ENCODE peak calls at places on chromosomes 6 and 20, in six cellular contexts. One of them, this sample, is unnamed. For H3K9me3, the result is how much of the 10 kb centered on the place peaks cover.

GRCh38 chr20:4835244-4836177 is 113.8 kb downstream of the PRND start:
- DNase-seq in AG04450: no peak
- DNase-seq in spleen: no peak
- DNase-seq in left ventricle myocardium inferior: peak
- DNase-seq in suprapubic skin: no peak
- DNase-seq in CD8-positive, alpha-beta T cell: no peak
- DNase-seq in this sample: no peak

GRCh38 chr20:24632581-24632980 is 163.2 kb downstream of the SYNDIG1 start:
- DNase-seq in AG04450: no peak
- DNase-seq in spleen: no peak
- DNase-seq in left ventricle myocardium inferior: no peak
- DNase-seq in suprapubic skin: no peak
- DNase-seq in CD8-positive, alpha-beta T cell: no peak
- DNase-seq in this sample: no peak

GRCh38 chr6:139443226-139444112 is 69.0 kb upstream of the CITED2 start:
- DNase-seq in AG04450: peak
- DNase-seq in spleen: no peak
- DNase-seq in left ventricle myocardium inferior: no peak
- DNase-seq in suprapubic skin: no peak
- DNase-seq in CD8-positive, alpha-beta T cell: no peak
- DNase-seq in this sample: no peak

GRCh38 chr6:87574237-87574636 is 15.6 kb downstream of the RARS2 start:
- DNase-seq in AG04450: no peak
- DNase-seq in spleen: no peak
- DNase-seq in left ventricle myocardium inferior: no peak
- DNase-seq in suprapubic skin: no peak
- DNase-seq in CD8-positive, alpha-beta T cell: no peak
- DNase-seq in this sample: no peak

GRCh38 chr6:79617521-79617941 is 13.6 kb upstream of the SH3BGRL2 start:
- DNase-seq in AG04450: no peak
- DNase-seq in spleen: no peak
- DNase-seq in left ventricle myocardium inferior: no peak
- DNase-seq in suprapubic skin: no peak
- DNase-seq in CD8-positive, alpha-beta T cell: no peak
- DNase-seq in this sample: no peak

GRCh38 chr20:32918751-32919150 is 60.0 kb downstream of the EFCAB8 start:
- DNase-seq in AG04450: no peak
- DNase-seq in spleen: no peak
- DNase-seq in left ventricle myocardium inferior: no peak
- DNase-seq in suprapubic skin: peak
- DNase-seq in CD8-positive, alpha-beta T cell: no peak
- DNase-seq in this sample: no peak

GRCh38 chr6:148835920-148836441 is 89.2 kb downstream of the UST start:
- DNase-seq in AG04450: peak
- DNase-seq in spleen: no peak
- DNase-seq in left ventricle myocardium inferior: no peak
- DNase-seq in suprapubic skin: no peak
- DNase-seq in CD8-positive, alpha-beta T cell: no peak
- DNase-seq in this sample: no peak

GRCh38 chr6:17703256-17703694 is 3.5 kb downstream of the NUP153 start:
- DNase-seq in AG04450: peak
- DNase-seq in spleen: no peak
- DNase-seq in left ventricle myocardium inferior: no peak
- DNase-seq in suprapubic skin: no peak
- DNase-seq in CD8-positive, alpha-beta T cell: no peak
- DNase-seq in this sample: no peak

GRCh38 chr20:48791014-48791413 is 36.8 kb downstream of the PREX1 start:
- DNase-seq in AG04450: no peak
- DNase-seq in spleen: peak
- DNase-seq in left ventricle myocardium inferior: no peak
- DNase-seq in suprapubic skin: no peak
- DNase-seq in CD8-positive, alpha-beta T cell: no peak
- DNase-seq in this sample: no peak

GRCh38 chr6:46651766-46652165 is 852 bp downstream of the CYP39A1 start:
- DNase-seq in AG04450: no peak
- DNase-seq in spleen: no peak
- DNase-seq in left ventricle myocardium inferior: no peak
- DNase-seq in suprapubic skin: no peak
- DNase-seq in CD8-positive, alpha-beta T cell: no peak
- DNase-seq in this sample: no peak

GRCh38 chr6:103367212-103367611 is 1492.5 kb downstream of the HACE1 start:
- DNase-seq in AG04450: no peak
- DNase-seq in spleen: no peak
- DNase-seq in left ventricle myocardium inferior: no peak
- DNase-seq in suprapubic skin: no peak
- DNase-seq in CD8-positive, alpha-beta T cell: no peak
- DNase-seq in this sample: no peak

GRCh38 chr20:16518068-16518783 is 55.0 kb downstream of the KIF16B start:
- DNase-seq in AG04450: peak
- DNase-seq in spleen: no peak
- DNase-seq in left ventricle myocardium inferior: no peak
- DNase-seq in suprapubic skin: no peak
- DNase-seq in CD8-positive, alpha-beta T cell: no peak
- DNase-seq in this sample: no peak

GRCh38 chr6:95431637-95432228 is 145.6 kb upstream of the MANEA start:
- DNase-seq in AG04450: peak
- DNase-seq in spleen: no peak
- DNase-seq in left ventricle myocardium inferior: no peak
- DNase-seq in suprapubic skin: no peak
- DNase-seq in CD8-positive, alpha-beta T cell: no peak
- DNase-seq in this sample: no peak

GRCh38 chr20:10492844-10493243 is 57.7 kb downstream of the SLX4IP start:
- DNase-seq in AG04450: no peak
- DNase-seq in spleen: no peak
- DNase-seq in left ventricle myocardium inferior: no peak
- DNase-seq in suprapubic skin: no peak
- DNase-seq in CD8-positive, alpha-beta T cell: no peak
- DNase-seq in this sample: no peak
- H3K9me3 ChIP-seq in AG04450: under half
- H3K9me3 ChIP-seq in spleen: under half
- H3K9me3 ChIP-seq in left ventricle myocardium inferior: under half
- H3K9me3 ChIP-seq in suprapubic skin: under half
- H3K9me3 ChIP-seq in CD8-positive, alpha-beta T cell: under half
- H3K9me3 ChIP-seq in this sample: under half

DNA sequence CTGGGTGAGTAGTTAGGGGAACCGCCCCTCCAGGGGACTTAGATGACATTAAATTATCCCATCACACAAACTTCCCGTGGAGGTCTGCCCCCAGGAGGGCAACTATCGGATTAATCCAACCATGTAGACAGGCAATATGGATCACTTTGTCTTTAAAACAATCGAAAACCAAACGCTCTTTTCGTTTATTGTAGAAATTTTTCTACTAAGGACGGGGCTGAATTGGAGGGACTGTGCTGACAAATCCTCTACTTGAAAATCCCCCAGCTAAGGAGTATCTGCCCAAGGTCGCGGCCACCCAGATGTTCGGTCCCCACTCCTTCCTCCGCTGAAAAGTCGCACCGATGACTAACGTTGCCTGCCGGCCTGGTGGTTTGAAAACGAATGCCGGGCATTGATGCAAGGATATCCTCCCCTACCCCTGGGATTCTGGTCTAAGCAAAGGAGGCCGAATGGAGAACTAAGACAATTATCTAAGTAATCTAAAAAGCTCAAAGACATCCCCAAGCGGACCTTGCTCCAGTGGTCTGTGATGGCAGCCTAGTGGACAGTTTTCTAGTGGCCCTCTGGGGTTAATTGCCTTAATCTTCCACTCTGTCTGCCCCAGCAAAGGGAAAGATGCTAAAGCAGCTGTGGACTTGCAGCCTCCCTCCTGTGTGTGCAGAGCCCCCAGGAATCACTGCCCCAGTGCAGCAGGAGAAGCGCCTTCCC is 3.7 kb upstream of the FOXC1 start:
- DNase-seq in AG04450: no peak
- DNase-seq in spleen: no peak
- DNase-seq in left ventricle myocardium inferior: no peak
- DNase-seq in suprapubic skin: no peak
- DNase-seq in CD8-positive, alpha-beta T cell: no peak
- DNase-seq in this sample: no peak
- H3K4me3 ChIP-seq in AG04450: no peak
- H3K4me3 ChIP-seq in spleen: no peak
- H3K4me3 ChIP-seq in left ventricle myocardium inferior: no peak
- H3K4me3 ChIP-seq in suprapubic skin: peak
- H3K4me3 ChIP-seq in CD8-positive, alpha-beta T cell: no peak
- H3K4me3 ChIP-seq in this sample: no peak

DNA sequence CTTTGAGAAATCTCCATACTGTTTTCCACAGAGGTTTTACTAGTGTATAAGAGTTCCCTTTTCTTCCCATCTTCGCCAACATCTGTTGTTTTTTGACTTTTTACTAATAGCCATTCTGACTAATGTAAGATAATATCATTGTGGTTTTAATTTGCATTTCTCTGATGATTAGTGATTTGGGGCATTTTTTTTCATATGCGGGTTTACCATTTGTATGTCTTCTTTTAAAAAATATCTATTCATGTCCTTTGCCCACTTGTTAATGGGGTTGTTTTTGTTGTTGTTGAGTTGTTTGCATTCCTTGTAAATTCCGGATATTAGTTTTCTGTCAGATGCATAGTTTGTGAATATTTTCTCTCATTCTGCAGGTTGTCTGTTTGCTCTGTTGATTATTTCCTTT is 167.1 kb downstream of the PRL start:
- DNase-seq in AG04450: no peak
- DNase-seq in spleen: no peak
- DNase-seq in left ventricle myocardium inferior: no peak
- DNase-seq in suprapubic skin: no peak
- DNase-seq in CD8-positive, alpha-beta T cell: no peak
- DNase-seq in this sample: no peak
- H3K9me3 ChIP-seq in AG04450: under half
- H3K9me3 ChIP-seq in spleen: under half
- H3K9me3 ChIP-seq in left ventricle myocardium inferior: under half
- H3K9me3 ChIP-seq in suprapubic skin: under half
- H3K9me3 ChIP-seq in CD8-positive, alpha-beta T cell: under half
- H3K9me3 ChIP-seq in this sample: under half

GRCh38 chr20:50932016-50932338 is 740 bp upstream of the ADNP start:
- DNase-seq in AG04450: no peak
- DNase-seq in spleen: no peak
- DNase-seq in left ventricle myocardium inferior: no peak
- DNase-seq in suprapubic skin: no peak
- DNase-seq in CD8-positive, alpha-beta T cell: no peak
- DNase-seq in this sample: no peak
- H3K4me3 ChIP-seq in AG04450: peak
- H3K4me3 ChIP-seq in spleen: peak
- H3K4me3 ChIP-seq in left ventricle myocardium inferior: peak
- H3K4me3 ChIP-seq in suprapubic skin: peak
- H3K4me3 ChIP-seq in CD8-positive, alpha-beta T cell: peak
- H3K4me3 ChIP-seq in this sample: peak

DNA sequence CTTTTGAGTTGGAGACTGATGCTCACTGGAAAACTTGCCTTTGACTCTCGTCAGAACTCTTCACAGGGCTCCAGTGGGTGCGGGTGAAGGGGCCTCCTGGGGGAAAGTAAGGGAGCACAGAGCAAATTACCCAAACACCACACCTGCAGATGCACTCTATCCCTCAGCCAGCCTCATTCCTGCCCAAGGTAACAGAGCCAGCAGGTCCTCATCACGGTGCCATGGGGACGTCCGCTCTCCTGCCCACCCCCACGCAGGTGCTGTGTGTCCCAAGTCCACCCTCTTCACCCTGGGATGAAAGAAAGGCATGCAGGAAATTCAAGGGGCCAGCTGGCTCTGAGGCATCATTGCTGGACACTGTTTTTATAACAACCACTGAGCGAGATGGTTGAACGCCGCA is 269.0 kb downstream of the SMOC2 start:
- DNase-seq in AG04450: no peak
- DNase-seq in spleen: no peak
- DNase-seq in left ventricle myocardium inferior: no peak
- DNase-seq in suprapubic skin: no peak
- DNase-seq in CD8-positive, alpha-beta T cell: no peak
- DNase-seq in this sample: no peak
- H3K9me3 ChIP-seq in AG04450: half or more
- H3K9me3 ChIP-seq in spleen: under half
- H3K9me3 ChIP-seq in left ventricle myocardium inferior: under half
- H3K9me3 ChIP-seq in suprapubic skin: under half
- H3K9me3 ChIP-seq in CD8-positive, alpha-beta T cell: under half
- H3K9me3 ChIP-seq in this sample: under half

DNA sequence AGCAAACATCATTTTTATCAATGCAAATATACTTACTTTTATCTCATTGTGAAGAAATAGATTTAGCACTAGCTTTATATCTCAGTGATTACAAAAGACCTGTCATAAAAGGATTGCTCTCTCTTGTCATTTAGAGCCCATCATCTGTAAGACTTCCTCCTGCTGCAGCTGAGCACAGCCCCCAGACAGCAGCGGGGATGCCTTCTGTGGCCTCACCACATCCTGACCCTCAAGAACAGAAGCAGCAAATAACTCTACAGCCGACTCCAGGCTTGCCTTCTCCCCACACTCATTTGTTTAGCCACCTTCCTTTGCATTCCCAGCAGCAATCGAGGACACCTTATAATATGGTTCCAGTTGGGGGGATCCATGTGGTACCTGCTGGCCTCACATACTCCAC is 127.0 kb upstream of the EDN1 start:
- DNase-seq in AG04450: no peak
- DNase-seq in spleen: peak
- DNase-seq in left ventricle myocardium inferior: no peak
- DNase-seq in suprapubic skin: no peak
- DNase-seq in CD8-positive, alpha-beta T cell: peak
- DNase-seq in this sample: no peak
- H3K4me3 ChIP-seq in AG04450: no peak
- H3K4me3 ChIP-seq in spleen: no peak
- H3K4me3 ChIP-seq in left ventricle myocardium inferior: no peak
- H3K4me3 ChIP-seq in suprapubic skin: no peak
- H3K4me3 ChIP-seq in CD8-positive, alpha-beta T cell: no peak
- H3K4me3 ChIP-seq in this sample: no peak